ENCODE peak calls at places on chromosomes 4 and X, in four cellular contexts. X is cardiac fibroblast, O is IMR-90, B is lower lobe of right lung. E is an unnamed sample.

GRCh38 chr4:74479009-74479408 is 34.1 kb downstream of the AREG start:
- DNase-seq in X (no peak), O (no peak), B (no peak), E (no peak)

GRCh38 chrX:47030339-47030738 is 47.9 kb upstream of the RGN start:
- DNase-seq in X (peak; percentile 83), O (peak; percentile 68), B (no peak), E (peak; percentile 28)

GRCh38 chr4:38902695-38903094 is 35.1 kb downstream of the FAM114A1 start:
- DNase-seq in X (peak; percentile 23), O (no peak), B (no peak), E (no peak)

GRCh38 chrX:153517421-153517820 is at the start of gene ATP2B3:
- DNase-seq in X (no peak), O (no peak), B (no peak), E (no peak)

GRCh38 chr4:76074468-76074867 is at the start of gene ART3:
- DNase-seq in X (no peak), O (peak; percentile 13), B (no peak), E (no peak)

GRCh38 chr4:43224591-43224990 is 332.1 kb downstream of the GRXCR1 start:
- DNase-seq in X (no peak), O (peak; percentile 6), B (no peak), E (no peak)

GRCh38 chr4:6269400-6269650 is 325 bp upstream of the WFS1 start:
- DNase-seq in X (no peak), O (no peak), B (no peak), E (no peak)

GRCh38 chr4:96649536-96649935 is 809.6 kb downstream of the PDHA2 start:
- DNase-seq in X (peak; percentile 31), O (no peak), B (no peak), E (no peak)

GRCh38 chr4:5980436-5981155 is 37.6 kb downstream of the C4orf50 start:
- DNase-seq in X (peak; percentile 4), O (no peak), B (no peak), E (no peak)

GRCh38 chrX:110675866-110676265 is 119.8 kb downstream of the CHRDL1 start:
- DNase-seq in X (no peak), O (no peak), B (no peak), E (no peak)

GRCh38 chrX:13220916-13221315 is 98.9 kb downstream of the ATXN3L start:
- DNase-seq in X (peak; percentile 12), O (peak; percentile 84), B (no peak), E (peak; percentile 51)

GRCh38 chr4:85149656-85150055 is 183.2 kb upstream of the WDFY3 start:
- DNase-seq in X (peak; percentile 79), O (peak; percentile 4), B (no peak), E (peak; percentile 7)

GRCh38 chrX:112769034-112769433 is 71.6 kb downstream of the AMOT start:
- DNase-seq in X (no peak), O (peak; percentile 43), B (no peak), E (no peak)

GRCh38 chr4:6298852-6299251 is 29.2 kb downstream of the WFS1 start:
- DNase-seq in X (no peak), O (no peak), B (no peak), E (no peak)

GRCh38 chr4:4388418-4388817 is 1.5 kb downstream of the NSG1 start:
- DNase-seq in X (no peak), O (no peak), B (no peak), E (no peak)

GRCh38 chr4:54271464-54271863 is 42.4 kb downstream of the PDGFRA start:
- DNase-seq in X (no peak), O (no peak), B (no peak), E (no peak)

GRCh38 chr4:176964116-176964691 is 171.5 kb upstream of the VEGFC start:
- DNase-seq in X (peak; percentile 19), O (no peak), B (no peak), E (no peak)

GRCh38 chr4:97911236-97911906 is 231.9 kb downstream of the STPG2 start:
- DNase-seq in X (no peak), O (no peak), B (no peak), E (no peak)

GRCh38 chrX:149512225-149512885 is 7.2 kb upstream of the IDS start:
- DNase-seq in X (peak; percentile 54), O (peak; percentile 38), B (peak; percentile 52), E (no peak)

GRCh38 chr4:147760176-147760575 is 28.3 kb downstream of the ARHGAP10 start:
- DNase-seq in X (no peak), O (no peak), B (no peak), E (no peak)

GRCh38 chrX:151019837-151020236 is 36.7 kb downstream of the HMGB3 start:
- DNase-seq in X (peak; percentile 3), O (peak; percentile 46), B (no peak), E (peak; percentile 18)

GRCh38 chrX:14676431-14676830 is 147.1 kb downstream of the GLRA2 start:
- DNase-seq in X (peak; percentile 11), O (peak; percentile 10), B (no peak), E (no peak)

GRCh38 chr4:16123356-16124084 is 39.7 kb upstream of the PROM1 start:
- DNase-seq in X (no peak), O (no peak), B (no peak), E (no peak)

GRCh38 chr4:95522682-95523410 is 25.9 kb downstream of the UNC5C start:
- DNase-seq in X (no peak), O (no peak), B (no peak), E (no peak)

GRCh38 chr4:78622253-78622979 is 70.8 kb downstream of the ANXA3 start:
- DNase-seq in X (peak; percentile 50), O (peak; percentile 73), B (no peak), E (no peak)

GRCh38 chr4:121738780-121739547 is 26.0 kb downstream of the SMIM43 start:
- DNase-seq in X (peak; percentile 32), O (peak; percentile 85), B (no peak), E (no peak)

GRCh38 chrX:105328773-105329172 is 108.3 kb upstream of the TEX13A start:
- DNase-seq in X (peak; percentile 40), O (no peak), B (no peak), E (no peak)

GRCh38 chrX:124804962-124805361 is 458.6 kb downstream of the SH2D1A start:
- DNase-seq in X (no peak), O (no peak), B (no peak), E (no peak)

GRCh38 chr4:6989331-6989923 is 53.7 kb upstream of the TADA2B start:
- DNase-seq in X (no peak), O (no peak), B (no peak), E (no peak)

GRCh38 chr4:88195666-88196365 is 37.4 kb upstream of the ABCG2 start:
- DNase-seq in X (no peak), O (no peak), B (no peak), E (no peak)

GRCh38 chr4:70849277-70849676 is 9.6 kb upstream of the GRSF1 start:
- DNase-seq in X (no peak), O (no peak), B (no peak), E (no peak)

GRCh38 chr4:47533689-47534347 is 48.7 kb downstream of the ATP10D start:
- DNase-seq in X (no peak), O (peak; percentile 37), B (no peak), E (no peak)

GRCh38 chr4:108881190-108881589 is 118.3 kb upstream of the ETNPPL start:
- DNase-seq in X (peak; percentile 76), O (peak; percentile 96), B (no peak), E (peak; percentile 31)

GRCh38 chr4:37717575-37717974 is 31.4 kb upstream of the RELL1 start:
- DNase-seq in X (peak; percentile 76), O (peak; percentile 92), B (no peak), E (peak; percentile 24)

DNA sequence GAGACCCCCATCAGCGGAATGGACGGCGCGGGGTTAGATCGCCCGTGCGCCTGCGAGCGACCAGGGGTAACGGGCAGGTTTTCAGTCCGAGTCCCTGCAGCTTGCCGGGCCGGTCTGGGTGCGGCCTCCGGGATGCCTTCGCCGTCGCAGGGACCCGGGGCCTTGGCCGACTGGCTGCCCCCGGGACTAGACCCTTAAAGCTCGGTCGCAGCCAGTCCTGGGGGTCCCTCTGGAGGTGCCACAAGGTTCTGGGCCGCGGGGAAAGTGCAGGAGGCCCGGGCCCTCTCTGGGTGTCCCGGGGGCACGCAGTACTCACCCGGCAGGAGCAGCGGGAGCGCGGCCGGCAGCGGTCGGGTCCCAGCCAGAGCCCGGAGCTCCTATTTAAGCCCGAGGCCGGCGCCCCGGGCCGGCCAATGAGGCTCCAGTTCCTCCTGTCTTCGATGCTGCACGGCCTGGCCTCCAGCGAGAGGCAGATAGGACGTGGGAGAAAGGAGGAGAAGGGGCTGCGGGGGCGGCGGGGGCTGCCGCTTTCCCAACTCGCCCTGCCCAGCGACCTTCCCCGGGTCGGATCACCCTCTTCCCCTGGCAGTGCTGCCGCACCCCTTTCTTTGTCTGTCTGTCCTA is at the start of gene SPON2:
- DNase-seq in X (peak; percentile 28), O (peak; percentile 27), B (no peak), E (no peak)
- H3K4me3 ChIP-seq in X (peak within 1 kb of the TSS; percentile 57), O (peak within 1 kb of the TSS; percentile 43), B (peak within 1 kb of the TSS; percentile 53), E (peak within 1 kb of the TSS; percentile 28)

GRCh38 chr4:168945291-168945690 is 64.8 kb downstream of the CBR4 start:
- DNase-seq in X (no peak), O (no peak), B (no peak), E (no peak)

DNA sequence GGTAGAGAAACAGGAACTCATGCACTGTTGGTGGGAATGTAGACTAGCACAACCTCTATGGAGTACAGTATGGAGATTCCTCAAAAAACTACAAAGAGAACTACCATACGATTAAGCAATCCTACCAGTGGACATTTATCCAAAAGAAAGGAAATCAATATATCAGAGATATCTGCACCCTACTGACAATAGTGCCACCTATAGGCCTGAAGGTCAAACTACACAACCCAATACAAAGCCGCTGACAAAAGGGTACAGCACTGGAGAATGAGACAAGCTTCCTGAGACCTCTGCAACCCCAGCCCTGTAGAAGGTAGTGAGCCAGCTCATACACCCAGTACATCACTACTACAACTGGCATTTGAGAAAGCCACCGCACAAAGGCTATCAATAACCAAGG is 67.1 kb downstream of the CBR4 start:
- DNase-seq in X (peak; percentile 32), O (no peak), B (no peak), E (no peak)
- TF ChIP-seq CTCF in X (peak; percentile 57), O (peak; percentile 44), B (peak; percentile 27), E (peak; percentile 47)

GRCh38 chr4:11160288-11160687 is 268.4 kb downstream of the HS3ST1 start:
- DNase-seq in X (no peak), O (no peak), B (no peak), E (no peak)
- H3K4me3 ChIP-seq in X (no peak overlapping the region), O (no peak overlapping the region), B (no peak overlapping the region), E (no peak overlapping the region)

GRCh38 chrX:40154229-40154852 is 56.6 kb upstream of the BCOR start:
- DNase-seq in X (peak; percentile 41), O (no peak), B (no peak), E (no peak)
- TF ChIP-seq CTCF in X (no peak), O (no peak), B (no peak), E (no peak)

GRCh38 chr4:31058656-31059055 is 338.5 kb downstream of the PCDH7 start:
- DNase-seq in X (no peak), O (no peak), B (no peak), E (no peak)
- H3K4me3 ChIP-seq in X (no peak overlapping the region), O (no peak overlapping the region), B (no peak overlapping the region), E (no peak overlapping the region)

GRCh38 chr4:91827914-91828313 is 475.9 kb upstream of the GRID2 start:
- DNase-seq in X (no peak), O (no peak), B (no peak), E (no peak)

GRCh38 chr4:91826186-91826585 is 477.6 kb upstream of the GRID2 start:
- DNase-seq in X (peak; percentile 21), O (no peak), B (no peak), E (no peak)

GRCh38 chr4:91829531-91829930 is 474.2 kb upstream of the GRID2 start:
- DNase-seq in X (no peak), O (no peak), B (no peak), E (no peak)

GRCh38 chr4:91830681-91831395 is 472.9 kb upstream of the GRID2 start:
- DNase-seq in X (no peak), O (no peak), B (no peak), E (no peak)
- TF ChIP-seq CTCF in X (no peak), O (no peak), B (no peak), E (no peak)